ENCODE peak calls at places on chromosomes 4 and X, in eight cellular contexts. One of them, this sample, is unnamed.

GRCh38 chr4:183177001-183177400 is 77.9 kb downstream of the WWC2 start:
- DNase-seq in endothelial cell of umbilical vein: no peak
- DNase-seq in PC-3: peak
- DNase-seq in astrocyte: no peak
- DNase-seq in K562: no peak
- DNase-seq in fibroblast of lung: peak
- DNase-seq in MM.1S: no peak
- DNase-seq in GM23338: no peak
- DNase-seq in this sample: peak

GRCh38 chr4:1295405-1296055 is 5.8 kb downstream of the MAEA start:
- DNase-seq in PC-3: no peak
- DNase-seq in fibroblast of lung: no peak
- DNase-seq in astrocyte: no peak
- DNase-seq in MM.1S: no peak
- DNase-seq in K562: no peak
- DNase-seq in endothelial cell of umbilical vein: no peak
- DNase-seq in GM23338: no peak
- DNase-seq in this sample: no peak

GRCh38 chr4:88965053-88965452 is 91.9 kb downstream of the FAM13A start:
- DNase-seq in MM.1S: no peak
- DNase-seq in K562: no peak
- DNase-seq in PC-3: no peak
- DNase-seq in fibroblast of lung: peak
- DNase-seq in endothelial cell of umbilical vein: no peak
- DNase-seq in astrocyte: peak
- DNase-seq in GM23338: no peak
- DNase-seq in this sample: no peak

GRCh38 chr4:102326951-102327350 is 18.3 kb downstream of the SLC39A8 start:
- DNase-seq in endothelial cell of umbilical vein: no peak
- DNase-seq in fibroblast of lung: no peak
- DNase-seq in PC-3: no peak
- DNase-seq in MM.1S: no peak
- DNase-seq in K562: no peak
- DNase-seq in astrocyte: no peak
- DNase-seq in GM23338: no peak
- DNase-seq in this sample: no peak

GRCh38 chr4:153759407-153760226 is at the start of gene RNF175:
- DNase-seq in GM23338: peak
- DNase-seq in endothelial cell of umbilical vein: no peak
- DNase-seq in MM.1S: no peak
- DNase-seq in K562: peak
- DNase-seq in astrocyte: no peak
- DNase-seq in PC-3: no peak
- DNase-seq in fibroblast of lung: peak
- DNase-seq in this sample: no peak

GRCh38 chr4:48778431-48779094 is 1.5 kb downstream of the FRYL start:
- DNase-seq in endothelial cell of umbilical vein: peak
- DNase-seq in astrocyte: peak
- DNase-seq in K562: no peak
- DNase-seq in MM.1S: no peak
- DNase-seq in fibroblast of lung: peak
- DNase-seq in PC-3: peak
- DNase-seq in GM23338: no peak
- DNase-seq in this sample: peak

GRCh38 chrX:56853436-56853835 is 124.4 kb downstream of the NBDY start:
- DNase-seq in fibroblast of lung: no peak
- DNase-seq in astrocyte: no peak
- DNase-seq in K562: no peak
- DNase-seq in endothelial cell of umbilical vein: no peak
- DNase-seq in PC-3: no peak
- DNase-seq in GM23338: no peak
- DNase-seq in MM.1S: no peak
- DNase-seq in this sample: no peak

GRCh38 chrX:46502848-46503247 is 42.4 kb downstream of the ZNF674 start:
- DNase-seq in K562: no peak
- DNase-seq in MM.1S: no peak
- DNase-seq in PC-3: no peak
- DNase-seq in astrocyte: no peak
- DNase-seq in endothelial cell of umbilical vein: no peak
- DNase-seq in fibroblast of lung: no peak
- DNase-seq in GM23338: no peak
- DNase-seq in this sample: no peak

GRCh38 chr4:11393551-11393950 is 35.1 kb downstream of the HS3ST1 start:
- DNase-seq in K562: no peak
- DNase-seq in endothelial cell of umbilical vein: no peak
- DNase-seq in astrocyte: no peak
- DNase-seq in fibroblast of lung: no peak
- DNase-seq in GM23338: no peak
- DNase-seq in MM.1S: no peak
- DNase-seq in PC-3: no peak
- DNase-seq in this sample: no peak

GRCh38 chr4:138035781-138036258 is 206.3 kb downstream of the SLC7A11 start:
- DNase-seq in astrocyte: peak
- DNase-seq in endothelial cell of umbilical vein: peak
- DNase-seq in PC-3: peak
- DNase-seq in K562: peak
- DNase-seq in fibroblast of lung: peak
- DNase-seq in GM23338: peak
- DNase-seq in MM.1S: peak
- DNase-seq in this sample: peak

GRCh38 chr4:13527983-13528822 is 16.1 kb downstream of the NKX3-2 start:
- DNase-seq in MM.1S: peak
- DNase-seq in K562: peak
- DNase-seq in fibroblast of lung: no peak
- DNase-seq in PC-3: no peak
- DNase-seq in astrocyte: no peak
- DNase-seq in GM23338: peak
- DNase-seq in endothelial cell of umbilical vein: no peak
- DNase-seq in this sample: peak

GRCh38 chr4:64880557-64880956 is 471.3 kb upstream of the TECRL start:
- DNase-seq in fibroblast of lung: no peak
- DNase-seq in astrocyte: no peak
- DNase-seq in PC-3: no peak
- DNase-seq in MM.1S: no peak
- DNase-seq in GM23338: no peak
- DNase-seq in K562: no peak
- DNase-seq in endothelial cell of umbilical vein: no peak
- DNase-seq in this sample: no peak

GRCh38 chr4:183100827-183101226 is 1.8 kb downstream of the WWC2 start:
- DNase-seq in PC-3: peak
- DNase-seq in fibroblast of lung: no peak
- DNase-seq in astrocyte: no peak
- DNase-seq in MM.1S: no peak
- DNase-seq in K562: no peak
- DNase-seq in GM23338: no peak
- DNase-seq in endothelial cell of umbilical vein: peak
- DNase-seq in this sample: no peak

GRCh38 chrX:66262807-66263206 is 98.8 kb downstream of the HEPH start:
- DNase-seq in GM23338: no peak
- DNase-seq in fibroblast of lung: no peak
- DNase-seq in MM.1S: no peak
- DNase-seq in K562: no peak
- DNase-seq in PC-3: no peak
- DNase-seq in astrocyte: no peak
- DNase-seq in endothelial cell of umbilical vein: no peak
- DNase-seq in this sample: no peak
- TF ChIP-seq EZH2 in GM23338: no peak
- TF ChIP-seq EZH2 in fibroblast of lung: no peak
- TF ChIP-seq EZH2 in MM.1S: no peak
- TF ChIP-seq EZH2 in K562: no peak
- TF ChIP-seq EZH2 in PC-3: no peak
- TF ChIP-seq EZH2 in astrocyte: no peak
- TF ChIP-seq EZH2 in endothelial cell of umbilical vein: no peak
- TF ChIP-seq EZH2 in this sample: no peak

GRCh38 chr4:46386570-46386969 is 3.4 kb downstream of the GABRA2 start:
- DNase-seq in fibroblast of lung: no peak
- DNase-seq in astrocyte: no peak
- DNase-seq in K562: no peak
- DNase-seq in endothelial cell of umbilical vein: no peak
- DNase-seq in MM.1S: no peak
- DNase-seq in GM23338: peak
- DNase-seq in PC-3: peak
- DNase-seq in this sample: no peak

GRCh38 chr4:46390353-46391058 is 578 bp upstream of the GABRA2 start:
- DNase-seq in fibroblast of lung: no peak
- DNase-seq in PC-3: no peak
- DNase-seq in endothelial cell of umbilical vein: no peak
- DNase-seq in astrocyte: no peak
- DNase-seq in K562: no peak
- DNase-seq in MM.1S: no peak
- DNase-seq in GM23338: peak
- DNase-seq in this sample: no peak

GRCh38 chr4:46387956-46388355 is 2.0 kb downstream of the GABRA2 start:
- DNase-seq in astrocyte: no peak
- DNase-seq in fibroblast of lung: no peak
- DNase-seq in GM23338: peak
- DNase-seq in MM.1S: no peak
- DNase-seq in PC-3: no peak
- DNase-seq in K562: no peak
- DNase-seq in endothelial cell of umbilical vein: no peak
- DNase-seq in this sample: no peak

GRCh38 chr4:46388860-46389259 is 1.1 kb downstream of the GABRA2 start:
- DNase-seq in PC-3: no peak
- DNase-seq in GM23338: no peak
- DNase-seq in fibroblast of lung: no peak
- DNase-seq in astrocyte: no peak
- DNase-seq in K562: no peak
- DNase-seq in endothelial cell of umbilical vein: no peak
- DNase-seq in MM.1S: no peak
- DNase-seq in this sample: no peak

DNA sequence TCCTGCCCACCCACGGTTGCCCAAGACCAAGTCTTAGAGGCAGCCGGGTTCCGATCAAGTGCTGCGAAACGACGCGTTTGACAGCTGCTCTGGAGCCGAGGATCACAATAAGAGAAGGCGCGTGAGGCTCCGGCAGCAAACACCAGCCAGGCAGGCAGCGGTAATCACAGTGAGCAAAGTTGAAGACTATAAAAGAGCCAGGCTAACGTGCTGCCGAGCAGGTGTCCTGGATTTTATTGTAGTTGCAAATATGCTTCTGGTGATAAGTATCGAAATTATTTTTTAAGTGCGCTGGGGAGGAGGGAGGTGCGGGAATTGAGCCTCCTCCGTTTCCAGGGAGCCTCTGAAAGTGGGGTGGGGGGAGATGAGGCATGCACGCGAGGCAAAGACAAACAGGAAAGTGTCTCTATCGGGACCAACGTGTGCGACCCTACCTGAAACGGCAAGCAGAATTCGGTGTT is 597 bp downstream of the GABRA2 start:
- DNase-seq in fibroblast of lung: no peak
- DNase-seq in astrocyte: no peak
- DNase-seq in GM23338: peak
- DNase-seq in MM.1S: no peak
- DNase-seq in endothelial cell of umbilical vein: no peak
- DNase-seq in K562: no peak
- DNase-seq in PC-3: no peak
- DNase-seq in this sample: peak
- TF ChIP-seq EZH2 in fibroblast of lung: no peak
- TF ChIP-seq EZH2 in astrocyte: no peak
- TF ChIP-seq EZH2 in GM23338: no peak
- TF ChIP-seq EZH2 in MM.1S: no peak
- TF ChIP-seq EZH2 in endothelial cell of umbilical vein: no peak
- TF ChIP-seq EZH2 in K562: no peak
- TF ChIP-seq EZH2 in PC-3: no peak
- TF ChIP-seq EZH2 in this sample: peak

GRCh38 chr4:2415881-2416563 is 2.4 kb downstream of the ZFYVE28 start:
- DNase-seq in GM23338: no peak
- DNase-seq in MM.1S: no peak
- DNase-seq in fibroblast of lung: no peak
- DNase-seq in K562: no peak
- DNase-seq in endothelial cell of umbilical vein: no peak
- DNase-seq in PC-3: no peak
- DNase-seq in astrocyte: no peak
- DNase-seq in this sample: no peak

GRCh38 chr4:2417196-2417764 is 1.2 kb downstream of the ZFYVE28 start:
- DNase-seq in astrocyte: no peak
- DNase-seq in fibroblast of lung: no peak
- DNase-seq in PC-3: no peak
- DNase-seq in GM23338: peak
- DNase-seq in MM.1S: no peak
- DNase-seq in endothelial cell of umbilical vein: peak
- DNase-seq in K562: peak
- DNase-seq in this sample: no peak

GRCh38 chr4:2417765-2418651 is at the start of gene ZFYVE28:
- DNase-seq in endothelial cell of umbilical vein: peak
- DNase-seq in GM23338: peak
- DNase-seq in MM.1S: no peak
- DNase-seq in fibroblast of lung: no peak
- DNase-seq in K562: peak
- DNase-seq in astrocyte: no peak
- DNase-seq in PC-3: peak
- DNase-seq in this sample: peak

GRCh38 chr4:2415213-2415612 is 3.2 kb downstream of the ZFYVE28 start:
- DNase-seq in PC-3: no peak
- DNase-seq in GM23338: no peak
- DNase-seq in MM.1S: no peak
- DNase-seq in K562: no peak
- DNase-seq in fibroblast of lung: no peak
- DNase-seq in endothelial cell of umbilical vein: no peak
- DNase-seq in astrocyte: no peak
- DNase-seq in this sample: no peak

GRCh38 chr4:2416564-2417195 is 1.8 kb downstream of the ZFYVE28 start:
- DNase-seq in astrocyte: no peak
- DNase-seq in endothelial cell of umbilical vein: peak
- DNase-seq in MM.1S: no peak
- DNase-seq in GM23338: peak
- DNase-seq in fibroblast of lung: peak
- DNase-seq in K562: peak
- DNase-seq in PC-3: no peak
- DNase-seq in this sample: no peak
- TF ChIP-seq EZH2 in astrocyte: peak
- TF ChIP-seq EZH2 in endothelial cell of umbilical vein: no peak
- TF ChIP-seq EZH2 in MM.1S: no peak
- TF ChIP-seq EZH2 in GM23338: peak
- TF ChIP-seq EZH2 in fibroblast of lung: peak
- TF ChIP-seq EZH2 in K562: no peak
- TF ChIP-seq EZH2 in PC-3: no peak
- TF ChIP-seq EZH2 in this sample: peak

DNA sequence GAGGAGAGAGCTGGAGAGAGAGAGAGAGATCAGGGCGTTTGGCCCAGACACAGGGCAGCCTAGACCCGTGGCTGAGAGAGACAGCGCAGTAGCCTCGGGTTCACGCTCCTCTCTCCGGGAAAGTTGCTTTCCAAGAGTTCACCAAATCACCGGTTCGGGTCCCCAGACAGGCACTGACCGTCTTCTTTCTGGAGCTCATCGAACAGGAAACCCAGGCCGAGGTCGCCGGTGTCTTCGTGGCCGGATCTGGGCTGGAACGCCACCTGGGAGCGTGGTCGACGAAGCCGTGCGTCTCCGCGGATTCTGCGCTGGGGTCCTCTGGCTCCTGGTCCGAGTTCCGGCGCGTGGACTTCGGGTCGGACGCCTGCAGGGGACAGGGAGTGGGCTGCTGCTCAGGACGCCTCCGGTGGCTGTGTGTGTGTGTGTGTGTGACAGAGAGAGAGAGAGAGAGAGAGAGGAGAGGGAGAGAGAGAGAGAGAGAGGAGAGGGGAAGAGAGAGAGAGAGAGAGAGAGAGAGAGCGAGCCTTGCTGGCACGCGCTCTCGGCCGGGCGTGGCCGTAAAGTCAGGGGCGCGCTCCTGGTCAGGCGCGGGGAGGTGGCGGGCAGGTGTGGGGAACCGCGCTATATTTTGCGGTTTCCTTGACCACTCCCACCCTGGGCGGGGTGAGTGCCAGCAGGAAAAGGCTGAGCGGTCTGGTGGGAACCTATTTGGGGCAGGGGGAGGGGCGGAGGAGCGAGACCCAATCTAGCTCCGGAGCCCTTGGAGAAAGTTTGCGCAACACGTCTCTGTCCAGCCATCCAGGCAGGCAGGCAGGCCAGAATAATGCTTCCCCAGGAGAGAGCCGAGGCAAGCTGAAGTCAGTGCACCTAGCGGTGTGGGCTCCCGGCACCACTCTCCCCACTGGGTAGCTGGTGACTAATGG is 62.1 kb downstream of the RHOXF2B start:
- DNase-seq in PC-3: no peak
- DNase-seq in fibroblast of lung: no peak
- DNase-seq in endothelial cell of umbilical vein: no peak
- DNase-seq in GM23338: peak
- DNase-seq in K562: no peak
- DNase-seq in astrocyte: no peak
- DNase-seq in MM.1S: peak
- DNase-seq in this sample: no peak
- TF ChIP-seq EZH2 in PC-3: no peak
- TF ChIP-seq EZH2 in fibroblast of lung: no peak
- TF ChIP-seq EZH2 in endothelial cell of umbilical vein: no peak
- TF ChIP-seq EZH2 in GM23338: peak
- TF ChIP-seq EZH2 in K562: no peak
- TF ChIP-seq EZH2 in astrocyte: peak
- TF ChIP-seq EZH2 in MM.1S: no peak
- TF ChIP-seq EZH2 in this sample: no peak